ENCODE peak calls at places on chromosome 14, in eight cellular contexts. Q is A549, N is sigmoid colon, T is ovary, Z is stomach, I is transverse colon, X is GM12878, L is HepG2. A is an unnamed sample.

GRCh38 chr14:101035466-101036225 is 132.1 kb upstream of the RTL1 start:
- DNase-seq in T (peak), X (no peak), L (no peak), Q (no peak), Z (no peak), N (peak), I (no peak), A (no peak)

GRCh38 chr14:99524804-99525698 is 43.8 kb downstream of the CCNK start:
- DNase-seq in Q (peak), L (no peak), Z (peak), T (no peak), I (peak), X (no peak), N (no peak), A (peak)

GRCh38 chr14:38207342-38207741 is 362 bp upstream of the SSTR1 start:
- DNase-seq in N (no peak), L (no peak), Q (no peak), T (no peak), I (no peak), Z (no peak), X (no peak), A (no peak)

GRCh38 chr14:61470261-61470953 is 149.0 kb downstream of the PRKCH start:
- DNase-seq in N (no peak), L (no peak), I (no peak), Z (no peak), X (no peak), Q (no peak), T (no peak), A (no peak)

GRCh38 chr14:68679746-68680467 is 113.0 kb downstream of the ZFP36L1 start:
- DNase-seq in T (no peak), Z (no peak), X (no peak), I (no peak), N (no peak), Q (no peak), L (peak), A (no peak)

GRCh38 chr14:24042733-24043132 is 9.1 kb upstream of the CARMIL3 start:
- DNase-seq in Q (no peak), T (no peak), I (no peak), N (no peak), L (no peak), Z (no peak), X (no peak), A (no peak)

GRCh38 chr14:66508846-66509621 is 1.1 kb downstream of the GPHN start:
- DNase-seq in Q (peak), L (no peak), I (peak), N (peak), X (peak), Z (no peak), T (peak), A (peak)

GRCh38 chr14:100554082-100554677 is 33.0 kb downstream of the BEGAIN start:
- DNase-seq in Q (no peak), N (no peak), Z (peak), L (no peak), I (peak), T (peak), X (no peak), A (peak)

GRCh38 chr14:58770501-58770982 is 132.8 kb downstream of the DACT1 start:
- DNase-seq in X (no peak), T (no peak), Q (no peak), Z (no peak), L (no peak), N (no peak), I (peak), A (no peak)

GRCh38 chr14:58072288-58073071 is 79.5 kb downstream of the ARMH4 start:
- DNase-seq in T (peak), Z (peak), X (peak), Q (peak), I (peak), L (peak), N (no peak), A (no peak)

GRCh38 chr14:39417014-39417413 is 15.2 kb downstream of the FBXO33 start:
- DNase-seq in Q (no peak), T (no peak), I (no peak), L (peak), N (no peak), Z (no peak), X (no peak), A (no peak)

GRCh38 chr14:56630707-56631106 is 51.1 kb downstream of the TMEM260 start:
- DNase-seq in Q (no peak), T (no peak), L (no peak), Z (no peak), X (no peak), I (no peak), N (no peak), A (no peak)

GRCh38 chr14:55389330-55389729 is 22.3 kb downstream of the ATG14 start:
- DNase-seq in Q (no peak), X (no peak), N (no peak), L (no peak), I (no peak), Z (no peak), T (no peak), A (no peak)

GRCh38 chr14:84458881-84459280 is 1071.1 kb upstream of the FLRT2 start:
- DNase-seq in N (no peak), I (no peak), X (no peak), Z (no peak), Q (no peak), T (no peak), L (no peak), A (no peak)

DNA sequence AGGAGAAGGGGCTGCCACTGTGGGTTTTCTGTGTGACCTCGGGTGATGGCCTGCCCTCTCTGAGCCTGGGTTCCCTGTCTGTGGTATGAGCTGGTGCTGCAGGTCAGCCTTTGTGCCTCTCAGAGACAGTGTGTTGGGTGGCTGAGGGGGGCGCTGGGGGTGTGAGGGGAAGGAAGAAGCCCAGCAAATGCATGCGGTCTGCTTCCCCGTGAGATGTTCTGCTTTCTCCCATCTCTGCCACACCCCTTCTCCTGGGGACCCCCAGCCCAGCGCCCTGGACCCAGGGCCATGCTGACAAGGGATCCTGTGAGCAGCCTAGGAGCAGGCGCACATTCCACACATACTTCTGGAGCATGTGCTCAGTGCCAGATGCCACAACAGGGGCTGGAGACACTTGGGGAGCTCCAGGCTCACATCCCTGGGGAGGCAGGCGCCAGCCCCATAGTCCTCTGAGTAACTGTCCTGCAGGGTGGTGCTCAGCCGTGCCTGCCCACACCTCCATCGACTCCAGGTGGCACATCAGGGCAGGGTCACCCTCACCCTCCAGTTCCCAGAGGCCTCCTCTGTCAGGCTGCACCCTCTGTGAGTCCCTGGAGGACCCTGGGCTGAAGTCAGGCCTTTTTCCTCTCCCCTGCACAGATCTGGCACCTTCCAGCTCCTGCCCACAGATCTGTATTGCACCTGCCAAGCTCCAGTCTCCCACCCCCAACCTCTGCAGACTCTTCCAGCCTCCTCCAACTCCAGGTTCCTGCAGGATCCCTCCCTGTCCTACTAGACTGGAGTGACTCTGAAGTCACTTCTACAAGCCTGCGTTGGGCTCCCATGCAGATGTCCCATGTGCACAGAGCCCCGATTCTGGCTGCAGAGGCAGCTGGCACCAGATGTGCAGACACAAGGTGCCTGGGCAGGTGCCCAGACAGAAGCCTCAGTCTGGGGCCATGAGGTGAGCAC is 205.6 kb downstream of the KIF26A start:
- DNase-seq in L (no peak), X (no peak), N (peak), I (no peak), Q (no peak), Z (peak), T (peak), A (peak)
- TF ChIP-seq EP300 in L (no peak), X (no peak), N (no peak), I (no peak), Q (no peak), Z (no peak), T (no peak), A (no peak)

DNA sequence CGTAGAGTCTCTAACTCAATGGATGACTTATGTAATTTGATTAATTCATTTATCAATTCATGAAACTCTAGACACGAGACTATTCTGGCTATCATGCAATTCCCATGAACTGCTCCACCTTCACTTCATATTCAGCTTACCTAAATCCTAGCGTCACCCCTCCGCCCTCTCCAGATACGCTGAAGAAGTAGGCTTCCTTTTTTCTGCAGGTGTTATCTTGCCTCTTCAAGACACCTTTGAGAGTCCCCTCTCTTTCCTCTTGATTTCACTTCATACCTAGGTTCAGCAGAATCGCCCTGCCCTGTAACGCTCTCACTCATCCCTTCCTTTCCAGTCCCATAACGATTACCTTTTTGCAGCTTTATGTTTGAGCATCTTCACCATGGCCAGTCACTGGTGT is 4.0 kb upstream of the RNASE4 start:
- DNase-seq in T (no peak), X (no peak), L (no peak), Q (no peak), N (no peak), I (no peak), Z (no peak), A (no peak)
- TF ChIP-seq POLR2A in T (no peak), X (no peak), L (no peak), Q (no peak), N (no peak), I (no peak), Z (no peak), A (no peak)

GRCh38 chr14:30906752-30907658 is 32.6 kb downstream of the COCH start:
- DNase-seq in Q (no peak), L (peak), T (no peak), Z (no peak), I (no peak), N (no peak), X (no peak), A (no peak)
- TF ChIP-seq CTCF in Q (peak), L (peak), T (no peak), Z (no peak), I (peak), N (no peak), X (peak), A (no peak)

DNA sequence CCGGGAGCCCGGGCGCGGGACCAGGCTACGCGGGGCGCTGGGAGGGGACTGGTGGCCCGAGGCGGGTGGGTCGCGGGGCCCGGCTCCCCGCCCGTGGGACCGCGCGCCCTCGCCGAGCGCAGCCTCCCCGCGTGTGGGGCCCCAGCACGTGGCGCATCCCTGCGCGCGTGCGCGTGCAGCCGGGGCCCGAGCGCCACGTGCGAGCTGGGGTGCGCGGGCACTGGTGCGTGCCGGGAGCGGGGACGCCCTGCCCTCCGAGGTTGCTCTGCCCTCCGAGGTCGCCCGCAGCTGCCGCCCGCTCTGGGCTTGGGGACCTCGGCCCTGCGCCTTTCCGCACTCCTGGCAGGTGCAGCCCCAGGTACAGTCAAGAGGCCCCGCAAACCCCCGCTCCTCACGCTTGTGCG is 365 bp upstream of the CCDC88C start:
- DNase-seq in T (peak), Q (peak), Z (peak), X (no peak), N (no peak), L (peak), I (peak), A (peak)
- TF ChIP-seq EP300 in T (no peak), Q (no peak), Z (no peak), X (no peak), N (no peak), L (no peak), I (no peak), A (no peak)